ENCODE peak calls at places on chromosomes 5 and 9, in six cellular contexts. N is stimulated activated CD4-positive, alpha-beta T cell treated with anti-CD3 and anti-CD28 coated beads, Interleukin-1b, Interleukin-23, amount 100 ng/mL, for 24 hours; R is endothelial cell; M is neuronal stem cell; K is fibroblast of pulmonary artery; Y is mesothelial cell of epicardium. U is an unnamed sample.
A peak's percentile ranks its signal among the peaks of the same experiment; 100 is the strongest.

GRCh38 chr5:27450607-27451006 is 412.2 kb upstream of the CDH9 start:
- DNase-seq in R (no peak), N (no peak), M (no peak), Y (no peak), K (peak; percentile 20), U (no peak)

GRCh38 chr5:82793808-82794419 is 283.3 kb downstream of the TMEM167A start:
- DNase-seq in R (peak; percentile 40), Y (no peak), M (peak; percentile 21), N (no peak), K (peak; percentile 60), U (no peak)

GRCh38 chr5:95399034-95399433 is 7.9 kb downstream of the FAM81B start:
- DNase-seq in M (no peak), N (no peak), Y (no peak), K (no peak), R (no peak), U (no peak)

GRCh38 chr5:56026863-56027300 is 32.1 kb upstream of the IL6ST start:
- DNase-seq in Y (no peak), R (no peak), K (peak; percentile 85), M (no peak), N (no peak), U (no peak)

GRCh38 chr5:116428966-116429365 is 145.7 kb downstream of the SEMA6A start:
- DNase-seq in Y (no peak), M (no peak), N (no peak), R (no peak), K (no peak), U (no peak)

GRCh38 chr9:68530618-68531017 is 10.1 kb downstream of the TMEM252 start:
- DNase-seq in Y (no peak), K (peak; percentile 4), M (no peak), N (no peak), R (peak; percentile 36), U (no peak)

GRCh38 chr5:73280821-73281746 is 108.1 kb downstream of the TMEM174 start:
- DNase-seq in K (peak; percentile 74), R (no peak), M (no peak), N (no peak), Y (peak; percentile 55), U (no peak)

GRCh38 chr9:98708103-98708932 is 417 bp downstream of the GABBR2 start:
- DNase-seq in K (no peak), N (no peak), M (no peak), R (no peak), Y (no peak), U (no peak)

GRCh38 chr9:73148447-73148937 is 3.2 kb upstream of the ANXA1 start:
- DNase-seq in M (no peak), R (no peak), N (no peak), Y (no peak), K (no peak), U (no peak)

GRCh38 chr9:13241283-13241682 is 38.2 kb downstream of the MPDZ start:
- DNase-seq in R (no peak), M (no peak), Y (no peak), N (no peak), K (no peak), U (no peak)

GRCh38 chr9:133449760-133450159 is 10.0 kb upstream of the CACFD1 start:
- DNase-seq in M (no peak), N (no peak), Y (no peak), K (no peak), R (no peak), U (no peak)

GRCh38 chr9:88746029-88746743 is 211.2 kb downstream of the NXNL2 start:
- DNase-seq in M (no peak), R (no peak), N (no peak), Y (no peak), K (peak; percentile 94), U (no peak)

GRCh38 chr5:157284458-157285212 is 18.7 kb downstream of the CYFIP2 start:
- DNase-seq in K (no peak), Y (no peak), M (no peak), N (no peak), R (no peak), U (no peak)

GRCh38 chr5:168364738-168365550 is 73.5 kb downstream of the WWC1 start:
- DNase-seq in K (peak; percentile 42), N (no peak), R (peak; percentile 21), M (no peak), Y (no peak), U (no peak)

GRCh38 chr9:101705135-101705661 is 33.2 kb downstream of the GRIN3A start:
- DNase-seq in N (peak; percentile 9), Y (peak; percentile 43), M (peak; percentile 38), R (peak; percentile 43), K (no peak), U (no peak)

GRCh38 chr5:167565555-167565954 is 725.9 kb upstream of the WWC1 start:
- DNase-seq in M (no peak), Y (no peak), N (no peak), R (no peak), K (peak; percentile 49), U (no peak)

GRCh38 chr9:38212016-38212415 is 143.0 kb upstream of the SHB start:
- DNase-seq in K (no peak), N (no peak), M (no peak), Y (no peak), R (no peak), U (no peak)